ENCODE peak calls at places on chromosomes 11 and 22, in nine cellular contexts. L, F, K, X, S, J, N, M and V are unnamed samples.

GRCh38 chr22:46072030-46072881 is 78.1 kb upstream of the PPARA start:
- DNase-seq in L (no peak), F (no peak), K (peak), X (no peak), S (no peak), J (no peak), N (peak), M (no peak), V (peak)

GRCh38 chr11:64260147-64260708 is 8.9 kb downstream of the PLCB3 start:
- DNase-seq in L (no peak), F (no peak), K (no peak), X (no peak), S (no peak), J (no peak), N (no peak), M (no peak), V (no peak)

GRCh38 chr22:27857441-27857840 is 55.9 kb upstream of the MN1 start:
- DNase-seq in L (no peak), F (no peak), K (no peak), X (no peak), S (no peak), J (no peak), N (no peak), M (no peak), V (peak)

GRCh38 chr11:6812391-6813005 is 13.0 kb upstream of the OR6A2 start:
- DNase-seq in L (peak), F (peak), K (peak), X (peak), S (no peak), J (no peak), N (peak), M (peak), V (no peak)

GRCh38 chr22:17366830-17367229 is 2.4 kb upstream of the CECR2 start:
- DNase-seq in L (no peak), F (peak), K (peak), X (peak), S (no peak), J (no peak), N (no peak), M (no peak), V (peak)

GRCh38 chr11:44264126-44264749 is 45.7 kb downstream of the ALX4 start:
- DNase-seq in L (no peak), F (no peak), K (no peak), X (no peak), S (no peak), J (no peak), N (no peak), M (no peak), V (no peak)

GRCh38 chr11:1299621-1300020 is 9.8 kb downstream of the TOLLIP start:
- DNase-seq in L (no peak), F (no peak), K (no peak), X (no peak), S (no peak), J (no peak), N (no peak), M (no peak), V (no peak)

GRCh38 chr22:22709719-22710445 is 65.5 kb downstream of the GGTLC2 start:
- DNase-seq in L (no peak), F (no peak), K (peak), X (no peak), S (no peak), J (no peak), N (no peak), M (no peak), V (no peak)

GRCh38 chr11:9755561-9755960 is 91.7 kb downstream of the SWAP70 start:
- DNase-seq in L (no peak), F (no peak), K (no peak), X (no peak), S (no peak), J (no peak), N (peak), M (no peak), V (no peak)

GRCh38 chr11:121479355-121479754 is 26.6 kb upstream of the SORL1-AS1 start:
- DNase-seq in L (no peak), F (no peak), K (no peak), X (no peak), S (no peak), J (no peak), N (no peak), M (no peak), V (no peak)

GRCh38 chr11:124167852-124168251 is 15.3 kb upstream of the OR10D3 start:
- DNase-seq in L (no peak), F (no peak), K (no peak), X (no peak), S (no peak), J (no peak), N (no peak), M (no peak), V (no peak)